ENCODE peak calls at places on chromosomes 3 and 15, in seven cellular contexts. U is BE2C; Q is T-helper 2 cell; A is CD8-positive, alpha-beta memory T cell; H is HEK293T; D is endothelial cell; P is CD4-positive, CD25-positive, alpha-beta regulatory T cell. F is an unnamed sample.

GRCh38 chr3:16474920-16475319 is 38.6 kb downstream of the RFTN1 start:
- DNase-seq in U (no peak), Q (no peak), A (no peak), H (no peak), D (no peak), P (no peak), F (no peak)

GRCh38 chr3:177154733-177155132 is 42.5 kb downstream of the TBL1XR1 start:
- DNase-seq in U (no peak), Q (no peak), A (no peak), H (no peak), D (no peak), P (no peak), F (no peak)

GRCh38 chr15:61099030-61099800 is 129.9 kb downstream of the RORA start:
- DNase-seq in U (no peak), Q (no peak), A (no peak), H (no peak), D (no peak), P (no peak), F (no peak)

GRCh38 chr15:55737373-55737772 is 5.6 kb downstream of the PRTG start:
- DNase-seq in U (peak), Q (no peak), A (no peak), H (no peak), D (peak), P (no peak), F (no peak)

GRCh38 chr15:77984446-77984861 is 93.1 kb downstream of the TBC1D2B start:
- DNase-seq in U (no peak), Q (no peak), A (no peak), H (no peak), D (peak), P (no peak), F (no peak)

GRCh38 chr3:69058180-69058946 is 6.2 kb upstream of the TMF1 start:
- DNase-seq in U (no peak), Q (no peak), A (no peak), H (no peak), D (no peak), P (no peak), F (no peak)

GRCh38 chr3:113287111-113287817 is 75.9 kb downstream of the BOC start:
- DNase-seq in U (no peak), Q (no peak), A (no peak), H (no peak), D (no peak), P (no peak), F (no peak)

GRCh38 chr3:175193815-175194518 is 334.8 kb downstream of the NAALADL2 start:
- DNase-seq in U (no peak), Q (no peak), A (no peak), H (no peak), D (no peak), P (no peak), F (no peak)

GRCh38 chr3:56005196-56005805 is 463.0 kb downstream of the ERC2 start:
- DNase-seq in U (no peak), Q (no peak), A (no peak), H (no peak), D (no peak), P (no peak), F (no peak)

GRCh38 chr3:73459711-73460110 is 165.0 kb downstream of the PDZRN3 start:
- DNase-seq in U (no peak), Q (no peak), A (no peak), H (no peak), D (no peak), P (no peak), F (no peak)

GRCh38 chr15:32657198-32657886 is 15.8 kb downstream of the SCG5 start:
- DNase-seq in U (no peak), Q (no peak), A (no peak), H (no peak), D (no peak), P (no peak), F (no peak)

GRCh38 chr15:101381671-101382212 is 86.7 kb upstream of the SNRPA1 start:
- DNase-seq in U (no peak), Q (no peak), A (no peak), H (no peak), D (no peak), P (no peak), F (no peak)

GRCh38 chr3:148331111-148331818 is 366.4 kb upstream of the AGTR1 start:
- DNase-seq in U (no peak), Q (no peak), A (no peak), H (no peak), D (no peak), P (no peak), F (no peak)

GRCh38 chr15:101689901-101690300 is 34.4 kb downstream of the TARS3 start:
- DNase-seq in U (no peak), Q (no peak), A (no peak), H (no peak), D (no peak), P (no peak), F (no peak)

GRCh38 chr3:8278448-8278847 is 223.2 kb upstream of the LMCD1 start:
- DNase-seq in U (no peak), Q (no peak), A (no peak), H (peak), D (no peak), P (no peak), F (no peak)

GRCh38 chr15:59174846-59175831 is 31.5 kb upstream of the LDHAL6B start:
- DNase-seq in U (peak), Q (peak), A (no peak), H (peak), D (peak), P (no peak), F (no peak)

GRCh38 chr3:99753268-99753975 is 64.2 kb upstream of the CMSS1 start:
- DNase-seq in U (peak), Q (no peak), A (no peak), H (peak), D (peak), P (no peak), F (no peak)

GRCh38 chr3:38004415-38005075 is 14.0 kb downstream of the VILL start:
- DNase-seq in U (peak), Q (peak), A (peak), H (peak), D (peak), P (peak), F (no peak)

GRCh38 chr3:59654953-59655430 is 605.2 kb upstream of the CFAP20DC start:
- DNase-seq in U (no peak), Q (no peak), A (no peak), H (no peak), D (no peak), P (no peak), F (no peak)

GRCh38 chr3:144221771-144222170 is 250.1 kb downstream of the DIPK2A start:
- DNase-seq in U (no peak), Q (no peak), A (no peak), H (no peak), D (no peak), P (no peak), F (no peak)

GRCh38 chr3:180036678-180037455 is at the start of gene PEX5L:
- DNase-seq in U (peak), Q (peak), A (no peak), H (peak), D (peak), P (no peak), F (no peak)

GRCh38 chr3:13378155-13378554 is 42.0 kb downstream of the NUP210 start:
- DNase-seq in U (no peak), Q (no peak), A (no peak), H (no peak), D (no peak), P (no peak), F (no peak)

GRCh38 chr15:78617131-78617915 is 3.5 kb downstream of the CHRNA3 start:
- DNase-seq in U (peak), Q (no peak), A (no peak), H (no peak), D (no peak), P (no peak), F (no peak)

GRCh38 chr3:81716870-81717509 is 44.5 kb downstream of the GBE1 start:
- DNase-seq in U (no peak), Q (no peak), A (no peak), H (peak), D (no peak), P (no peak), F (no peak)